ENCODE peak calls at places on chromosomes 5 and 9, in nine cellular contexts. Q, V, P, D, A, O, H, F and G are unnamed samples.

GRCh38 chr5:170503970-170504525 is at the start of gene KCNIP1:
- DNase-seq in Q (no peak), V (no peak), P (no peak), D (no peak), A (no peak), O (no peak), H (no peak), F (no peak), G (no peak)

GRCh38 chr5:62066878-62067277 is 239.1 kb upstream of the KIF2A start:
- DNase-seq in Q (no peak), V (no peak), P (no peak), D (no peak), A (no peak), O (no peak), H (no peak), F (no peak), G (no peak)

GRCh38 chr5:117533792-117534191 is 959.2 kb upstream of the SEMA6A start:
- DNase-seq in Q (no peak), V (no peak), P (no peak), D (no peak), A (no peak), O (no peak), H (no peak), F (no peak), G (no peak)

GRCh38 chr9:3928590-3928989 is 371.3 kb downstream of the GLIS3 start:
- DNase-seq in Q (no peak), V (no peak), P (no peak), D (no peak), A (no peak), O (no peak), H (no peak), F (no peak), G (no peak)

GRCh38 chr9:108048406-108049025 is 558.9 kb upstream of the KLF4 start:
- DNase-seq in Q (no peak), V (no peak), P (no peak), D (no peak), A (peak; percentile 19), O (no peak), H (no peak), F (no peak), G (no peak)

GRCh38 chr9:35398651-35399335 is 91.1 kb upstream of the RUSC2 start:
- DNase-seq in Q (no peak), V (no peak), P (no peak), D (no peak), A (no peak), O (no peak), H (no peak), F (no peak), G (no peak)

GRCh38 chr5:169091396-169091980 is 209.5 kb downstream of the SLIT3 start:
- DNase-seq in Q (no peak), V (no peak), P (no peak), D (no peak), A (no peak), O (no peak), H (no peak), F (no peak), G (no peak)

GRCh38 chr9:14437336-14438231 is 123.6 kb upstream of the NFIB start:
- DNase-seq in Q (no peak), V (no peak), P (no peak), D (no peak), A (no peak), O (peak; percentile 23), H (no peak), F (no peak), G (no peak)

GRCh38 chr5:127878174-127878750 is 175.1 kb downstream of the CCDC192 start:
- DNase-seq in Q (no peak), V (no peak), P (no peak), D (no peak), A (peak; percentile 57), O (peak; percentile 16), H (no peak), F (peak; percentile 19), G (peak; percentile 25)

GRCh38 chr5:168788786-168789185 is 209.6 kb upstream of the PANK3 start:
- DNase-seq in Q (no peak), V (no peak), P (no peak), D (no peak), A (no peak), O (no peak), H (no peak), F (no peak), G (no peak)

GRCh38 chr5:32420506-32420905 is 24.0 kb downstream of the ZFR start:
- DNase-seq in Q (no peak), V (no peak), P (no peak), D (no peak), A (no peak), O (no peak), H (no peak), F (no peak), G (no peak)

GRCh38 chr5:55691265-55692105 is 20.6 kb downstream of the SLC38A9 start:
- DNase-seq in Q (no peak), V (peak; percentile 35), P (no peak), D (peak; percentile 44), A (peak; percentile 78), O (no peak), H (no peak), F (peak; percentile 52), G (no peak)

GRCh38 chr5:123091258-123091987 is 2.4 kb downstream of the PRDM6 start:
- DNase-seq in Q (no peak), V (no peak), P (no peak), D (no peak), A (peak; percentile 56), O (no peak), H (no peak), F (no peak), G (no peak)

GRCh38 chr5:119417891-119418781 is 34.2 kb upstream of the HSD17B4 start:
- DNase-seq in Q (no peak), V (no peak), P (no peak), D (no peak), A (peak; percentile 73), O (no peak), H (no peak), F (no peak), G (no peak)

GRCh38 chr5:172919525-172920446 is 39.4 kb upstream of the RPL26L1 start:
- DNase-seq in Q (no peak), V (no peak), P (peak; percentile 91), D (no peak), A (peak; percentile 71), O (no peak), H (peak; percentile 94), F (no peak), G (no peak)

GRCh38 chr9:125889122-125889523 is 141.9 kb downstream of the PBX3 start:
- DNase-seq in Q (peak; percentile 79), V (no peak), P (peak; percentile 54), D (no peak), A (peak; percentile 46), O (peak; percentile 45), H (peak; percentile 74), F (no peak), G (no peak)

GRCh38 chr5:96855041-96855872 is 21.0 kb upstream of the ERAP2 start:
- DNase-seq in Q (no peak), V (no peak), P (no peak), D (no peak), A (peak; percentile 96), O (no peak), H (no peak), F (no peak), G (no peak)

DNA sequence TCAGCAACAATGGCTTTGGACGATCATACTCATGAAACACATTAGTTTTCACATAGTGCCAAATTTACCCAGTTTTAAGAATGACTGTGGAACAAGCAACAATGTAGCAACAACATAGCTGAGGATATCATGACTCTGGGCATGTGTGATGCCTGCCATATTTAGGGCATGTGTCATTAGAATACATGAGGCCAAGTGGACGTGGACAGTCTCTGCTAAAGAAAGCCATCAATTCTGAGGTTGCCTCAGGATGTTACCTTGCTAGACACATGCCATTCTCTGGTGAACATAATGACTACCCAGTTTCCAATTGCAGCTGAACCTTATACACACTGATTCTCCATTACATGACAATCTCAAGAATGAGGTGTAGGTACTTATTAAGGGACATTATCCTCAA is 103.3 kb upstream of the ADAMTS19 start:
- DNase-seq in Q (no peak), V (no peak), P (no peak), D (no peak), A (no peak), O (no peak), H (no peak), F (no peak), G (no peak)
- H3K27me3 ChIP-seq in Q (no peaks in the 10 kb centered on the region), V (no peaks in the 10 kb centered on the region), P (no peaks in the 10 kb centered on the region), D (no peaks in the 10 kb centered on the region), A (no peaks in the 10 kb centered on the region), O (no peaks in the 10 kb centered on the region), H (no peaks in the 10 kb centered on the region), F (no peaks in the 10 kb centered on the region), G (no peaks in the 10 kb centered on the region)

DNA sequence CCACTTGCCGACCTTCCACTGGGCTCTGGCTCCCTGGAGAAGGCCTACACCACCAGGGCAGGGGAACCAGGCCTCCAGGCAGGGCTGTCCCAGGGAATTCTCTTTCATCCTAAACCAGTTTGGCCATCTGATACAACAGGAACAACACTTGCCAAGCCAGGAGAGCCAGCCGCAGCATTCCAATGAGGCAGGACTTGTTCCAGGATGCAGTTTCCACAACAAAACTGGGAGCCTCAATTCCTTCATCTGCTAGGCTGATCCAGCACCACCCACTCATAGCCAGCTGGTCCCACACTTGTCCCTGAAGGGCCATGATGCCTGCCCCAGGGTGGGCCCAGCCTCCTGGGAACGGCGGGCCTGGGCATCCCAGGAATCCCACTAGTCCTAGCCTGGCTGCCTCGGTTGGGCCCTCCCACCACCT is 26.0 kb downstream of the BICD2 start:
- DNase-seq in Q (peak; percentile 67), V (no peak), P (peak; percentile 51), D (no peak), A (no peak), O (peak; percentile 31), H (no peak), F (no peak), G (peak; percentile 76)
- H3K4me1 ChIP-seq in Q (peaks cover 87% of the 10 kb centered on the region), V (peaks cover 16% of the 10 kb centered on the region), P (peaks cover 62% of the 10 kb centered on the region), D (peaks cover 67% of the 10 kb centered on the region), A (peaks cover 2% of the 10 kb centered on the region), O (peaks cover 76% of the 10 kb centered on the region), H (peaks cover 63% of the 10 kb centered on the region), F (peaks cover 58% of the 10 kb centered on the region), G (peaks cover 10% of the 10 kb centered on the region)

DNA sequence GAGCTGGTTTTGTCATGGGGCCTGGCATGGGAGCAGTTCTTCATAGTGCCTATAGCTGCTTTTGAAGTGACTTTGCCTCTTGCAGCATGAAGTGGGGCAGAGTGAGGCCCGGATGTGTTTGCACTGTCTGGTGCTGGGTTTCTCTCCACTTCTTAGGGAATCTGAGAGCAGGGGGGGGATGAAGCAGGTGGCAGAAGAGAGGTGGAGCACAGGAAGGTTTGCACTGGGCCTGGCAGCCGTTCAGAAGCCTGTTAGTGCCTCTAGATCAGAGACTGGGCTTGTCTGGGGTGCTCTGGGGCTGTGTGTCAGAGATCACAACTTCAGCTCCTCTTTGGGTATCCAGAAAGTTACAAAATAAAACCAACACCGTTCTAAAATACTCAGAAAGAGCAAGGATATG is 18.4 kb downstream of the USP20 start:
- DNase-seq in Q (no peak), V (no peak), P (no peak), D (no peak), A (no peak), O (no peak), H (no peak), F (no peak), G (no peak)
- H3K36me3 ChIP-seq in Q (peaks cover 90% of the 10 kb centered on the region), V (peaks cover 85% of the 10 kb centered on the region), P (peaks cover 36% of the 10 kb centered on the region), D (peaks cover 75% of the 10 kb centered on the region), A (peaks cover 6% of the 10 kb centered on the region), O (peaks cover 93% of the 10 kb centered on the region), H (peaks cover 76% of the 10 kb centered on the region), F (no peaks in the 10 kb centered on the region), G (peaks cover 12% of the 10 kb centered on the region)

DNA sequence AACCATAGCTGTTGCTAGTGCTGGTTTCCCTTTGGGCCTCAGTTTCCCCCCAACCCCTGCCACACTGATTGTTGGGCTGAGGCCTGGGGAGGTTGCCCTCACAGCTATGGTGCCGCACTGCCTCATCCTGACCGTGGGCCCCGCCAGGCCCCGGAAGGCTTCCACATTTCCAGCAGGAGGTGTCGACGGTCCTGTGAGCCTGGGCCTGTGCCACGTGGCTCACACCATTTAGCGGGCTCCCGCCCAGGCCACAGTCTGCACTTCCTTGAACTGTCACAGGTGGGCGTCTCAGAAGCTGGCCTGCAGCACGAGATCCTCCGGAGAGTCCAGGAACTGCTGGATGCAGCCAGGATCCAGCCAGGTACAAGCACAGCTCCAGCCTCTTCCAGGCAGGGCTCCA is 45.7 kb downstream of the LRSAM1 start:
- DNase-seq in Q (no peak), V (no peak), P (no peak), D (no peak), A (no peak), O (no peak), H (peak; percentile 54), F (no peak), G (no peak)
- H3K27me3 ChIP-seq in Q (no peaks in the 10 kb centered on the region), V (no peaks in the 10 kb centered on the region), P (no peaks in the 10 kb centered on the region), D (no peaks in the 10 kb centered on the region), A (no peaks in the 10 kb centered on the region), O (no peaks in the 10 kb centered on the region), H (no peaks in the 10 kb centered on the region), F (no peaks in the 10 kb centered on the region), G (no peaks in the 10 kb centered on the region)